ENCODE peak calls at places on chromosomes 16 and 17, in nine cellular contexts. G, M, X, U, T, E, Z, D and W are unnamed samples.

GRCh38 chr17:58643147-58643546 is 48.7 kb downstream of the TEX14 start:
- DNase-seq in T (no peak), U (no peak), Z (no peak), D (no peak), G (no peak), M (no peak), E (no peak), X (no peak), W (no peak)

GRCh38 chr16:49725651-49726050 is 130.3 kb downstream of the ZNF423 start:
- DNase-seq in Z (no peak), E (no peak), D (no peak), G (no peak), T (no peak), M (no peak), U (no peak), X (no peak), W (no peak)

GRCh38 chr16:9798952-9799590 is 383.2 kb downstream of the GRIN2A start:
- DNase-seq in T (no peak), Z (no peak), G (no peak), D (no peak), X (no peak), M (no peak), E (no peak), U (no peak), W (no peak)

GRCh38 chr17:18324140-18325049 is 9.3 kb downstream of the SMCR8 start:
- DNase-seq in M (no peak), E (peak), Z (peak), X (no peak), G (no peak), D (no peak), U (no peak), T (no peak), W (no peak)

GRCh38 chr16:88870608-88871348 is 4.3 kb upstream of the PABPN1L start:
- DNase-seq in E (no peak), M (no peak), T (no peak), Z (no peak), D (no peak), G (no peak), U (no peak), X (peak), W (peak)

GRCh38 chr17:57858838-57859237 is 9.0 kb upstream of the MRPS23 start:
- DNase-seq in D (no peak), M (no peak), T (no peak), U (no peak), G (no peak), Z (no peak), X (no peak), E (no peak), W (no peak)

GRCh38 chr16:72455743-72456659 is 284.0 kb upstream of the PMFBP1 start:
- DNase-seq in T (peak), E (no peak), G (no peak), U (no peak), X (no peak), Z (no peak), M (no peak), D (no peak), W (no peak)

GRCh38 chr16:75224683-75225082 is 5.9 kb downstream of the CTRB1 start:
- DNase-seq in E (peak), X (no peak), G (no peak), M (no peak), D (no peak), U (no peak), T (no peak), Z (no peak), W (no peak)

GRCh38 chr16:14409563-14409962 is 220.5 kb downstream of the PARN start:
- DNase-seq in E (no peak), G (no peak), D (no peak), T (peak), Z (peak), X (peak), U (peak), M (peak), W (no peak)

GRCh38 chr17:9768381-9768934 is 22.9 kb downstream of the DHRS7C start:
- DNase-seq in X (no peak), E (no peak), D (no peak), Z (no peak), U (no peak), G (no peak), T (no peak), M (peak), W (peak)

GRCh38 chr17:2709173-2709661 is 2.3 kb downstream of the CLUH start:
- DNase-seq in U (no peak), M (no peak), D (no peak), X (peak), T (peak), E (peak), Z (no peak), G (no peak), W (peak)

GRCh38 chr16:23491490-23492391 is 18.6 kb downstream of the GGA2 start:
- DNase-seq in M (no peak), G (no peak), Z (no peak), U (no peak), E (no peak), T (no peak), D (no peak), X (no peak), W (no peak)

GRCh38 chr17:76940738-76941350 is 72.6 kb downstream of the MGAT5B start:
- DNase-seq in U (no peak), E (no peak), Z (no peak), G (no peak), D (no peak), T (no peak), M (no peak), X (no peak), W (no peak)
- TF ChIP-seq CTCF in U (no peak), E (no peak), Z (no peak), G (no peak), D (no peak), T (no peak), M (peak), X (no peak), W (no peak)

DNA sequence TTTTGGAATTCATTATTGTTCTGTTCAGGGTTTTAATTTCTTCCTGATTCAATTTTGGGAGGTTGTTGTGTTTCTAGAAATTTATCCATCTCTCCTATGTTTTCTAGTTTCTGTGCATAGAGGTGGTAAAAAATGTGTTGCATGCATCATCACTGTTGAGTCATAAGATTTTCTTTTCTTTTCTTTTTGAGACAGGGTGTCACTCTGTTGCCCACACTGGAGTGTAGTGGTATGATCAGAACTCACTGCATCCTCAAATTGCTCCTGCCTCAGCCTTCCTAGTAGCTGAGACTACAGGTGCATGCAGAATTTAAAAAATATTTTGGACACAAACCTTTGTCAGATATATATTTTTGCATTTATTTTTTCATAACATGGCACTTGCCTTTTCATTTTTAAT is 184.8 kb downstream of the BCAS3 start:
- DNase-seq in M (no peak), D (no peak), Z (no peak), X (no peak), U (no peak), G (no peak), T (no peak), E (no peak), W (no peak)
- TF ChIP-seq CTCF in M (no peak), D (no peak), Z (no peak), X (no peak), U (no peak), G (no peak), T (no peak), E (no peak), W (no peak)

GRCh38 chr16:30892670-30893069 is 1.2 kb downstream of the BCL7C start:
- DNase-seq in Z (no peak), U (no peak), X (no peak), E (peak), G (no peak), D (no peak), T (no peak), M (no peak), W (no peak)

GRCh38 chr16:30895592-30896202 is 717 bp upstream of the CTF1 start:
- DNase-seq in Z (no peak), G (no peak), U (no peak), M (peak), E (peak), T (no peak), X (no peak), D (no peak), W (no peak)

GRCh38 chr16:30894540-30895368 is 877 bp upstream of the BCL7C start:
- DNase-seq in D (no peak), Z (no peak), E (peak), G (no peak), X (no peak), T (no peak), M (no peak), U (no peak), W (no peak)

GRCh38 chr16:30893082-30893743 is 664 bp downstream of the BCL7C start:
- DNase-seq in D (no peak), Z (no peak), T (peak), M (no peak), U (no peak), G (no peak), E (peak), X (peak), W (no peak)

GRCh38 chr16:30893744-30894539 is at the start of gene BCL7C:
- DNase-seq in M (no peak), D (peak), E (peak), X (peak), T (peak), Z (peak), U (peak), G (peak), W (peak)
- TF ChIP-seq CTCF in M (peak), D (peak), E (peak), X (peak), T (no peak), Z (peak), U (peak), G (peak), W (peak)

DNA sequence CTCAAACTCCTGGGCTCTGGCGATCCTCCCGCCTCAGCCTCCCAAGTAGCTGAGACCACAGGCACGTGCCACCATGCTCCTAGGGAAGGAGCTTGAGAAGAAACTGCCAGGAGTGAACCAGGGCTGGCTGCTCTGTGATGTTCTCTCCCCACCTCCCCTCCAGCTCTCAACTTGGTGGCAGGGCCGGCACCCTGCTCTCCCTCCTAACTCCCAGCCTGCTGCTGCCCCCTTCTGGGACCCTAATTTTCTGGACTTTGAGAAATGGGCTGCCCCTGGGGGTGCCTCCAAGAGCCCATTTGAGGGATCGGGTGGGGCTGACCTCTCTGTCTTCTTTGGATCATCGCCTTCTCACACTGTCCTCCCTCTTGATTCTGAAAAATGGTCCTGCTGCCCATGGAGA is 14.9 kb upstream of the STAT3 start:
- DNase-seq in M (no peak), U (no peak), T (peak), D (no peak), Z (no peak), G (no peak), E (no peak), X (peak), W (peak)
- TF ChIP-seq CTCF in M (peak), U (peak), T (no peak), D (peak), Z (no peak), G (peak), E (no peak), X (peak), W (peak)

GRCh38 chr17:68013385-68013784 is 17.1 kb upstream of the C17orf58 start:
- DNase-seq in G (no peak), E (no peak), U (no peak), X (no peak), T (no peak), Z (no peak), D (no peak), M (no peak), W (no peak)

GRCh38 chr17:68006797-68007196 is 10.5 kb upstream of the C17orf58 start:
- DNase-seq in U (no peak), E (no peak), D (no peak), X (peak), T (no peak), G (no peak), M (no peak), Z (peak), W (no peak)

GRCh38 chr17:68016838-68017237 is 18.7 kb upstream of the KPNA2 start:
- DNase-seq in D (no peak), X (no peak), U (no peak), G (no peak), Z (no peak), M (no peak), E (no peak), T (no peak), W (no peak)

GRCh38 chr17:68015081-68015723 is 18.9 kb upstream of the C17orf58 start:
- DNase-seq in G (no peak), Z (no peak), X (no peak), U (no peak), E (no peak), D (no peak), T (no peak), M (no peak), W (no peak)

DNA sequence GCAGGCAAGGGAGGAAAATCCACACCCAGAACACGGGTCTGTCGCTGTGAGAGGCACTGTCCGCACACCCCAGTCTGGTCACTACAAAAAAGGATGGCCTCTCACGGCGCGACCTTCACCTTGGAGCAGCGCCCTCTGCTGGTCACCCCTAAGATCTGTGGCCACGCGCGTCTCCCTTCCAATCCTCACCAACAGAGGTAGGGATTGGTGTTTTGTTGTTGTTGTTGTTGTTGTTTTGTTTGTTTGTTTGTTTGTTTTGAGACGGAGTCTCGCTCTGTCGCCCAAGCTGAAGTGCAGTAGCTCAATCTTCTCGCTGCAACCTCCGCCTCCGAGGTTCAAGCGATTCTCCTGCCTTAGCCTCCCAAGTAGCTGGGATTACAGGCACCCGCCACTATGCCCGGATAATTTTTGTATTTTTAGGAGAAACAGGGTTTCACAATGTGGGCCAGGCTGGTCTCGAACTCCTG is 15.0 kb upstream of the C17orf58 start:
- DNase-seq in Z (peak), E (peak), U (peak), T (peak), M (no peak), D (peak), G (no peak), X (peak), W (peak)
- TF ChIP-seq CTCF in Z (peak), E (peak), U (peak), T (peak), M (peak), D (peak), G (peak), X (peak), W (peak)